ENCODE peak calls at places on chromosomes 6 and 20, in four cellular contexts. A is lower leg skin, E is transverse colon, C is body of pancreas. D is an unnamed sample.

GRCh38 chr6:40075051-40075445 is 140.8 kb upstream of the MOCS1 start:
- DNase-seq in A (no peak), E (no peak), C (no peak), D (no peak)

GRCh38 chr6:48318670-48319069 is 207.7 kb upstream of the PTCHD4 start:
- DNase-seq in A (no peak), E (no peak), C (no peak), D (peak; percentile 23)

GRCh38 chr6:9456241-9456658 is 958.6 kb downstream of the TFAP2A start:
- DNase-seq in A (no peak), E (no peak), C (no peak), D (no peak)

GRCh38 chr6:143260857-143261256 is 189.6 kb downstream of the ADAT2 start:
- DNase-seq in A (no peak), E (no peak), C (no peak), D (no peak)

GRCh38 chr6:6057442-6058053 is 50.8 kb upstream of the NRN1 start:
- DNase-seq in A (peak; percentile 17), E (no peak), C (no peak), D (no peak)

GRCh38 chr6:85418059-85418458 is 31.8 kb upstream of the NT5E start:
- DNase-seq in A (no peak), E (no peak), C (no peak), D (no peak)

GRCh38 chr6:8628063-8628462 is 192.7 kb upstream of the SLC35B3 start:
- DNase-seq in A (no peak), E (no peak), C (no peak), D (no peak)

GRCh38 chr6:45504947-45505346 is 127.2 kb upstream of the SUPT3H start:
- DNase-seq in A (no peak), E (no peak), C (peak; percentile 24), D (peak; percentile 35)

GRCh38 chr20:57471496-57472210 is 53.3 kb downstream of the CTCFL start:
- DNase-seq in A (no peak), E (no peak), C (no peak), D (no peak)

GRCh38 chr20:44659931-44660330 is 8.4 kb upstream of the ADA start:
- DNase-seq in A (no peak), E (no peak), C (no peak), D (no peak)

GRCh38 chr20:50271674-50272412 is 81.2 kb downstream of the CEBPB start:
- DNase-seq in A (no peak), E (no peak), C (no peak), D (peak; percentile 94)

GRCh38 chr20:50274570-50275430 is 84.2 kb downstream of the CEBPB start:
- DNase-seq in A (peak; percentile 76), E (peak; percentile 55), C (peak; percentile 29), D (peak; percentile 98)

GRCh38 chr20:50272413-50273120 is 81.9 kb downstream of the CEBPB start:
- DNase-seq in A (no peak), E (no peak), C (no peak), D (no peak)

GRCh38 chr20:50276119-50277063 is 85.8 kb downstream of the CEBPB start:
- DNase-seq in A (no peak), E (no peak), C (no peak), D (no peak)

DNA sequence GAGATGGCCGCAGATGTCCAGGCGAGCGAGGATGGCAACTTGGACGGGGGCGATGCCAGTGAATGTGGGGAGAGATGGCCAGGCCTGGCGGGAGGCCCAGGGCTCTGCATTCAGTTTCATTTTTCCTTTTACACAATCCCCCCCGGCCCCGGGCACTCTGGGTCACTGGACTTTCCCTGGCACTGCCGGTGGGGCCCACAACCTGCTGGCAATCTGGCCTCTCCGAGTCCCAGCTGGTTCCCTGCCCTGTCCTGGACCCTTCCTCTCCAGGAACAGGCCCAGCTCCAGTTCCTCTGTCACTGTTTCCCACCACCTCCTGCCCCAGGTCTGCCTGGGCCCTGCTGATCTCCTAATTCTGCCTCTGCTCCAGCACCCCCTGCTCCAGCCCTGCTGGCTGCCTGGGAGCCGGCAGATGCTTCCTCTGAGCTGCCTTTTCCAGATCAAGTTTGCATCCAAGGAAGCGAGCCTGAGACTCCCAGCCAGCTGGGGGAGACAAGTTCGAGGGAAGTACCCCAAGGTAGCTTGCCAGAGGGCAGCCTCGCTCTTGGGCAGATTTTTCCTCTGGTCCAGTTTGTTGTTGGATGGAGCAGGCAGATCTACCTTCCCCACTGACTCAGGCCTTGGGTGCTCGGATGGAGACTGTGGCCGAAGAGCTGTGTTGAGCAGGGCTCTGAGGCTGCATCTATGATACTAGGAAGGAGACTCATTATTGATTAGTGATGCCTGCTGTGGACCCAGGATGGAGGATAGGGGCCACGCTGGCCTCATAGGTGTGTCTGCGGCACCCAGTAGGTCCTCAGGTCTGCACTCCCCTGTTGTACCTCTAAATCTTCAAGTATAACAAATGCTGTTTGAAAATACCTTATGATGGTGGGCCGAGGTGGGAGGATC is 83.2 kb downstream of the CEBPB start:
- DNase-seq in A (no peak), E (no peak), C (no peak), D (peak; percentile 85)
- TF ChIP-seq CTCF in A (no peak), E (no peak), C (no peak), D (no peak)

GRCh38 chr6:130412556-130413290 is 46.9 kb downstream of the TMEM200A start:
- DNase-seq in A (no peak), E (no peak), C (no peak), D (no peak)

GRCh38 chr6:130406935-130407532 is 41.2 kb downstream of the TMEM200A start:
- DNase-seq in A (no peak), E (no peak), C (no peak), D (no peak)

GRCh38 chr6:130409394-130410095 is 43.7 kb downstream of the TMEM200A start:
- DNase-seq in A (no peak), E (no peak), C (no peak), D (no peak)

GRCh38 chr6:130405549-130405948 is 39.7 kb downstream of the TMEM200A start:
- DNase-seq in A (no peak), E (no peak), C (no peak), D (no peak)

GRCh38 chr6:130411481-130411880 is 45.7 kb downstream of the TMEM200A start:
- DNase-seq in A (no peak), E (no peak), C (no peak), D (no peak)
- TF ChIP-seq CTCF in A (no peak), E (no peak), C (no peak), D (no peak)

DNA sequence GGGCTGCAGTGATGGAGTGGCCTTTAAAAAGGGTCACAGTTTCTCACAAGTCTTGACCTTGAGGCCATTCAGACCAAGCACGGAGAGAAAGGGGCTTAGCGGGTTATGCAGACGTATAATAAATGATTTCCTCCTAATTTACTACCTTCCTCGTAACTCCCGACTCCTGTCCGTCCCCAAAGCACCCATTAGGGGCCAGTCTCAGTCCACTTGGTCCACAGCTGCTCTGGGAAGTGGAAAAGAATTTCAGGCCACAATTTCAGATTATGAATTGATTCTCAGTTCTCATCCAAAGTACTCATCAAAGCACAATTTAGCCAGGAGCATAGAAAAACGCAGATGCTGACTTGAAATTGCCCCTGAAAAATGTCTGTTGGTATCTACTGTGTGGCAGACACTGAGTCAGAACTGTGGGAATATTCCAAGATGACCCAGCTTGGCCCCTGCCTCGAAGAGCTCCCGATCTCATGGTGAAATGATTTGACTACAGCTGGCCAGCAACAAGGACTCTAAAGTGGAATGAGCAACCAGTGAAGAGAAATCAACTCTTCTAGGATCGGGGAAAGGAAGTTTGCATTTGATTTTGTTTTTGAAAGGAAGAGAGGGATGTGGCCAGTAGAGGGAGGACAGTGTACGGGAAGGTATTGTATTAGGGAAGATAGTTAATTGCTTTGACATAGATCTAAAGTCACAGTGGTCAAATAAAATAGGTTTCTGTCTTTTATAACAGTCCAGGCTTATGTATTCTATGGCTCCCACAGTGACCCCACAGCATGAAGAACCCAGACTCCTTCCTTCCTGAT is 15.2 kb upstream of the STK35 start:
- DNase-seq in A (no peak), E (no peak), C (no peak), D (no peak)
- TF ChIP-seq CTCF in A (no peak), E (no peak), C (no peak), D (no peak)

DNA sequence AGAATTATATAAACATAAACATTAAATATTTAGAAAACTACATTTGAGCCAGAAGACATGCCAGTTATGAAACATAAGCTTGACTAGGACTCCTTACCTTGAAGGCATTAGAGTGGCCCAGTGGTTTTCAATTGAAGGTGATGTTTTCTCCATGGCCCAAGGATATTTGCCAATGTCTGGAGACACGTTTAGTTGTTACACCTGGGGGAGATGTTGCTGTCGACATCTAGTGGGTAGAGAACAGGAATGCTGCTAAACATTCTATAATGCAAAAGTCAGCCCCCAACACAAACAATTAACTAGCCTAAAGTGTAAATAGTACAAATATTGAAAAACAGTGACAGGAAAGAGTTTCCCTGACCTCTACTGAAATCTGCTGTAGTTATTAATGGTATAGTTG is 200.9 kb upstream of the HS3ST5 start:
- DNase-seq in A (no peak), E (no peak), C (no peak), D (no peak)
- TF ChIP-seq CTCF in A (no peak), E (no peak), C (no peak), D (no peak)

GRCh38 chr6:135163440-135163738 is 17.7 kb upstream of the MYB start:
- DNase-seq in A (no peak), E (no peak), C (no peak), D (no peak)

GRCh38 chr6:135161411-135161810 is 19.7 kb upstream of the MYB start:
- DNase-seq in A (no peak), E (no peak), C (no peak), D (no peak)

GRCh38 chr6:135165031-135165430 is 16.1 kb upstream of the MYB start:
- DNase-seq in A (no peak), E (no peak), C (no peak), D (no peak)

GRCh38 chr6:135161996-135162395 is 19.1 kb upstream of the MYB start:
- DNase-seq in A (no peak), E (no peak), C (no peak), D (no peak)

GRCh38 chr6:135162678-135163439 is 18.2 kb upstream of the MYB start:
- DNase-seq in A (no peak), E (peak; percentile 49), C (peak; percentile 52), D (peak; percentile 79)
- TF ChIP-seq CTCF in A (no peak), E (peak; percentile 61), C (no peak), D (peak; percentile 51)

DNA sequence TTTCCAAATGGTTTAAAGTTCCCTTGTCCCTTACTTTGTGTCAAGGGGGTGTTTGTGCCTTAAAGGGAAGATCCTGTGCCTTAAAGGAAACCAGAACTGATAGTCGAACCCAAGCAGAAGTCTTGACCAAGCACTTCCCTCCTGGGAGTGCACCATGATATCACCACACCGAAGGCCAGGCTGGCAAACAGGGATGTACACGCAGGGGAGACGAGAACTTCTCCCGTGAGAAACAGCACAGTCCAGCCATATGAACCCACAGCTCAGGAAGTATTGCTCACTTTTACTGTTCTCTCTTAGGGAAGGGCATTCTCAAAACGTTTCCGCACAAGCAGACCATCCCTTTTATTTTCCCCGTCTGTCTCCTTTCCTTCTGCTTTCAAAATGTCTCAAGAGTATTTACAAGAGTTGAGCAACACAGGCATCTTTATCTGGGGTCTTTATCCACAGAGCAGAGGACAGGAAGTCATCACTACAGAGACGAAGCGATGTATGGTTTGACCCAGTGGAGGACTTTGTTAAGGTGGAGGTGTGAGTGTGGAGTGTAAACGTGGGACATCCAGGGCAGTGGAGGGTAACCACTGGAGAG is 12.8 kb upstream of the SERPINB1 start:
- DNase-seq in A (no peak), E (no peak), C (no peak), D (no peak)
- TF ChIP-seq CTCF in A (no peak), E (no peak), C (no peak), D (no peak)